ENCODE peak calls at places on chromosomes 3 and 15, in four cellular contexts. K is aorta, Q is neural progenitor cell, J is mesenchymal stem cell. P is an unnamed sample.

GRCh38 chr15:28109626-28110415 is 10.7 kb upstream of the OCA2 start:
- DNase-seq in K (no peak), Q (no peak), J (no peak), P (no peak)

GRCh38 chr3:100458814-100459213 is 33.6 kb upstream of the TMEM45A start:
- DNase-seq in K (no peak), J (no peak), Q (no peak), P (no peak)

GRCh38 chr3:48240000-48240710 is 749 bp upstream of the ZNF589 start:
- DNase-seq in J (no peak), Q (peak; percentile 70), K (no peak), P (no peak)

GRCh38 chr15:96353931-96354730 is 23.6 kb downstream of the NR2F2 start:
- DNase-seq in Q (peak; percentile 88), K (peak; percentile 89), J (peak; percentile 76), P (peak; percentile 20)

GRCh38 chr15:45307230-45307924 is 55.3 kb downstream of the SLC28A2 start:
- DNase-seq in Q (peak; percentile 5), K (no peak), J (peak; percentile 43), P (peak; percentile 21)

GRCh38 chr3:14804835-14805780 is 13.7 kb upstream of the FGD5 start:
- DNase-seq in J (no peak), Q (no peak), K (peak; percentile 3), P (no peak)

GRCh38 chr3:81301230-81301629 is 460.2 kb downstream of the GBE1 start:
- DNase-seq in K (no peak), Q (no peak), J (no peak), P (no peak)

GRCh38 chr15:87662575-87662974 is 594.0 kb downstream of the NTRK3 start:
- DNase-seq in Q (no peak), J (no peak), K (no peak), P (no peak)

GRCh38 chr15:67080900-67081431 is 15.6 kb downstream of the SMAD3 start:
- DNase-seq in Q (no peak), K (peak; percentile 74), J (peak; percentile 86), P (peak; percentile 48)

GRCh38 chr15:41870689-41871081 is 23.2 kb downstream of the SPTBN5 start:
- DNase-seq in J (peak; percentile 41), Q (no peak), K (no peak), P (peak; percentile 86)

GRCh38 chr15:68229386-68230156 is at the start of gene CLN6:
- DNase-seq in J (peak; percentile 87), Q (peak; percentile 93), K (peak; percentile 94), P (peak; percentile 50)

GRCh38 chr3:107404727-107405519 is 27.7 kb downstream of the CCDC54 start:
- DNase-seq in J (peak; percentile 61), K (no peak), Q (no peak), P (no peak)

GRCh38 chr15:74794248-74794969 is 12.5 kb downstream of the CSK start:
- DNase-seq in J (no peak), K (no peak), Q (no peak), P (peak; percentile 73)

GRCh38 chr15:83046558-83047127 is 20.4 kb downstream of the BTBD1 start:
- DNase-seq in J (no peak), Q (no peak), K (no peak), P (no peak)

GRCh38 chr3:156840826-156841689 is 14.9 kb downstream of the LEKR1 start:
- DNase-seq in K (no peak), Q (no peak), J (no peak), P (no peak)

GRCh38 chr3:100499651-100500050 is 7.2 kb downstream of the TMEM45A start:
- DNase-seq in K (no peak), Q (no peak), J (no peak), P (no peak)

GRCh38 chr3:42694366-42694765 is 8.2 kb downstream of the HHATL start:
- DNase-seq in J (no peak), Q (no peak), K (no peak), P (no peak)

GRCh38 chr3:115960799-115961198 is 337.5 kb downstream of the GAP43 start:
- DNase-seq in J (no peak), K (no peak), Q (no peak), P (no peak)

GRCh38 chr15:77907824-77908751 is 169.4 kb downstream of the TBC1D2B start:
- DNase-seq in J (peak; percentile 72), Q (peak; percentile 45), K (peak; percentile 73), P (no peak)

GRCh38 chr3:52245322-52246263 is at the start of gene PPM1M:
- DNase-seq in K (peak; percentile 87), J (peak; percentile 53), Q (peak; percentile 83), P (peak; percentile 25)

GRCh38 chr15:91965501-91966180 is 112.1 kb downstream of the SLCO3A1 start:
- DNase-seq in Q (no peak), K (peak; percentile 86), J (no peak), P (peak; percentile 97)

GRCh38 chr3:52555056-52555455 is 18.7 kb downstream of the UQCC5 start:
- DNase-seq in K (no peak), J (no peak), Q (no peak), P (no peak)

GRCh38 chr3:20648294-20648693 is 462.3 kb upstream of the SGO1 start:
- DNase-seq in J (peak; percentile 37), K (no peak), Q (no peak), P (peak; percentile 83)

GRCh38 chr15:23642413-23643044 is 5.1 kb downstream of the MAGEL2 start:
- DNase-seq in J (peak; percentile 53), Q (peak; percentile 73), K (no peak), P (peak; percentile 10)

GRCh38 chr3:71724584-71725278 is 471 bp downstream of the EIF4E3 start:
- DNase-seq in J (peak; percentile 25), Q (peak; percentile 63), K (peak; percentile 83), P (no peak)

GRCh38 chr15:58588096-58588495 is 156.3 kb downstream of the LIPC start:
- DNase-seq in Q (no peak), K (no peak), J (no peak), P (no peak)

GRCh38 chr3:39639344-39640236 is 169.8 kb upstream of the MYRIP start:
- DNase-seq in Q (peak; percentile 3), J (peak; percentile 92), K (no peak), P (peak; percentile 91)

GRCh38 chr3:58049143-58049785 is 41.0 kb downstream of the FLNB start:
- DNase-seq in Q (peak; percentile 80), K (no peak), J (peak; percentile 91), P (peak; percentile 96)

GRCh38 chr15:77810180-77810579 is 177.5 kb upstream of the LINGO1 start:
- DNase-seq in J (peak; percentile 5), Q (peak; percentile 41), K (no peak), P (no peak)

GRCh38 chr3:169323580-169324453 is 339.7 kb downstream of the MECOM start:
- DNase-seq in J (no peak), Q (no peak), K (no peak), P (no peak)

GRCh38 chr3:43477600-43477999 is 144.2 kb downstream of the ANO10 start:
- DNase-seq in Q (no peak), J (no peak), K (no peak), P (no peak)

GRCh38 chr3:31456373-31456772 is 76.4 kb upstream of the STT3B start:
- DNase-seq in J (no peak), K (no peak), Q (no peak), P (no peak)

GRCh38 chr3:48112813-48113212 is 75.4 kb downstream of the CDC25A start:
- DNase-seq in K (no peak), J (no peak), Q (no peak), P (no peak)

GRCh38 chr3:73074681-73075305 is 13.3 kb downstream of the EBLN2 start:
- DNase-seq in K (no peak), Q (no peak), J (no peak), P (no peak)

GRCh38 chr15:82709081-82709420 is 624 bp downstream of the AP3B2 start:
- DNase-seq in J (peak; percentile 1), Q (no peak), K (no peak), P (no peak)

GRCh38 chr3:127406309-127407025 is 118.6 kb upstream of the PRR20G start:
- DNase-seq in Q (no peak), J (no peak), K (no peak), P (no peak)

GRCh38 chr15:45180201-45180600 is 7.6 kb downstream of the SHF start:
- DNase-seq in K (no peak), J (no peak), Q (no peak), P (no peak)

DNA sequence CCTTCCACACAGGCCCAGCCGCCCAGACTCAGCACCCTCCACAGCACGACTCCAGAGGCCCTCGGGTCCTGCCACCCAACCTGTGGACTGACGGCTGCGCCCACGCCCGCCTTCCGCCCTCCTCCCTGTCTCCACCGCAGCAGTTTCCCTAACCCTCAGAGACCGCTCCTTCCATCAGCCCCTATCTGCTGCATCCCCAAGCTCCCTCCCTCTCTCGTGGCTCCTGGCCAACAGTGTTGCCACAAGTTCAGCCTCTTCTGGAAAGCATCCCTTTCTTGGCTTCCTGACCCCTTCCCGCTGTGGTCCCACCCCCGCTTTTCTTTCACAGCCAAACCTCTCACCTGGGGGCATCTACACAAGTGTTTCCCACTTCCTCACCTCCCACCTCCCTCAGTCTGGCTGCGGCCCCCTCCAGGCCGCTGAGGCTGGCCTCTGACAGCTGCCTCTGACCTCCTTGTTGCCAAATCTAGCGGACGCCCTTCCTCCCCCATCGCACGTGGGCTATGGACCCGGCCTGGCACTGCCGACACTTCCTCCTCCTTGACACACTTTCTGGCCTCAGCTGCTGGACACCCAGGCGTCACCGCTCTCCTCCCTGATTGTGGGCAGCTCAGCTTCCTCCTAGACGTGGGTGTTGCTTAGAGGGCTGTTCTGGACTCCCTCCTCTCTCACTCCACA is 168.8 kb upstream of the TLE3 start:
- DNase-seq in K (peak; percentile 90), Q (no peak), J (no peak), P (no peak)
- H3K4me1 ChIP-seq in K (no peaks in the 10 kb centered on the region), Q (peaks cover 39% of the 10 kb centered on the region), J (peaks cover 30% of the 10 kb centered on the region), P (peaks cover 13% of the 10 kb centered on the region)

DNA sequence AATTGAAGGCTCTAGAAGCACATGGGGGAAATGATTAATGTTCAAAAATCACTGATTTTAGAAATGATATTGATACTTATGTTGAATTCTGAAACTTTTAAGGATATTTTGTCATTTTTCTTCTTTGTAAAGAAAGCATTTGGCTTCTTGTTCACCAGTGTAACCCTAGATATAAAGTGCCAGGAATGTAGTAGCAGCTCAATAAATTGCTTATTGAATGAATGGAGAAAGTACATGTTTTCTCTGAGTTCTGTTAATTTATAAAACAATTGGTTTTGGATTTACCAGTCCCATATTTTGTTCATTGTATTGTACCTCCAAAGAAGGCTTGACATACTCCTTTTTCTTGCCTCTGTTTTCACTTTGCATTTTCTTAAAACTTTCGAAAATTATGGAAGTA is 2.4 kb downstream of the PLCL2 start:
- DNase-seq in J (no peak), Q (no peak), K (no peak), P (no peak)
- H3K4me1 ChIP-seq in J (peaks cover 9% of the 10 kb centered on the region), Q (peaks cover 49% of the 10 kb centered on the region), K (no peaks in the 10 kb centered on the region), P (no peaks in the 10 kb centered on the region)

GRCh38 chr15:90892498-90893174 is 8.3 kb downstream of the FES start:
- DNase-seq in Q (no peak), K (no peak), J (no peak), P (no peak)
- H3K4me1 ChIP-seq in Q (no peaks in the 10 kb centered on the region), K (no peaks in the 10 kb centered on the region), J (peaks cover 9% of the 10 kb centered on the region), P (no peaks in the 10 kb centered on the region)

DNA sequence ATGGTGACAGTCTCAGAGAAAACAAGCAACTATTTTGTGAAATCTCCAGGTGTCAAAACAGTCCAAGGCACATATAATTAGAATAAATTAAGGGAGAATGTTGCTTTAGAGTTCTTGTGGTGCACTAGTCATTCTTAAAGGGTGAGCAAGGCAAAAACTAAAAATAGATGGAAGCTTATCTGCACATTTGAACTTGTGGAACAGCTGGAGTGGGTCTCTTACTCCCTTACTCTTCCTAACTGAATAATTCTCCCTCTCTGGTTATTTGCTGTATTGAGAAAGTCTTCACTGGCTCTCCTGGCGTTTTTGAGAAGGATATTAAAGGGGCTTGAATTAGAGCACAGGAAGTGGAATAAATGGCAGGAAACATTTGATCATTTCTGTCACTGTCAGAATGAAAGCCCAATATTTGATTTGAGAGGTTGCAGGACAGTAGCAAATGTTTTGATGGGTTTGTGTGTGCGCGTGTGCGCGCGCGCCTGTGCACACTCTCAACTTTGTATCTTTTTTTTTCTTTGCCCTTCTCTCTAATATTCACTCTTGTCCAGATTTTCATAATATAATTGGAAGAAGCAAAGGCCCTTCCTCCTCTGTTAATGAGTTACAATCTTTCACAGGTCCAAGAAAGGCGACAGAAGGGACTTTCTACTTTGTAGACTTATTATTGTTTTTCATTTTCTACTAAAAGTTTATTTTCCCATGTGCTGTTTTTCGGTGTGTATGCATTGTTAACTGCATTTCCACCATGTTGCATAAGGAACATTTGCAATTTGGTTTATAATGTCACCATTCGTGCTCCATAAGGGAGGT is 40.9 kb downstream of the AKAP13 start:
- DNase-seq in Q (no peak), J (peak; percentile 70), K (no peak), P (no peak)
- H3K4me1 ChIP-seq in Q (no peaks in the 10 kb centered on the region), J (peaks cover 2% of the 10 kb centered on the region), K (peaks cover 5% of the 10 kb centered on the region), P (no peaks in the 10 kb centered on the region)

P was measured in foreskin keratinocyte.